ENCODE peak calls at places on chromosomes 1 and 21, in six cellular contexts. One of them, this sample, is unnamed.

GRCh38 chr1:228063251-228064191 is 19.0 kb upstream of the ARF1 start:
- DNase-seq in mesenchymal stem cell: no peak
- DNase-seq in IMR-90: no peak
- DNase-seq in neuronal stem cell: no peak
- DNase-seq in trophoblast cell: no peak
- DNase-seq in H1: no peak
- DNase-seq in this sample: no peak

GRCh38 chr1:213676741-213677140 is 311.0 kb upstream of the PROX1 start:
- DNase-seq in mesenchymal stem cell: no peak
- DNase-seq in IMR-90: no peak
- DNase-seq in neuronal stem cell: no peak
- DNase-seq in trophoblast cell: no peak
- DNase-seq in H1: no peak
- DNase-seq in this sample: no peak

GRCh38 chr1:157862114-157863070 is 20.8 kb upstream of the CD5L start:
- DNase-seq in mesenchymal stem cell: no peak
- DNase-seq in IMR-90: no peak
- DNase-seq in neuronal stem cell: no peak
- DNase-seq in trophoblast cell: no peak
- DNase-seq in H1: no peak
- DNase-seq in this sample: no peak

GRCh38 chr21:35020446-35020845 is 28.7 kb downstream of the RUNX1 start:
- DNase-seq in mesenchymal stem cell: no peak
- DNase-seq in IMR-90: no peak
- DNase-seq in neuronal stem cell: no peak
- DNase-seq in trophoblast cell: no peak
- DNase-seq in H1: no peak
- DNase-seq in this sample: no peak

GRCh38 chr1:11984121-11984520 is 3.9 kb downstream of the MFN2 start:
- DNase-seq in mesenchymal stem cell: no peak
- DNase-seq in IMR-90: no peak
- DNase-seq in neuronal stem cell: no peak
- DNase-seq in trophoblast cell: no peak
- DNase-seq in H1: no peak
- DNase-seq in this sample: no peak

GRCh38 chr1:1920608-1921458 is 1.8 kb upstream of the TMEM52 start:
- DNase-seq in mesenchymal stem cell: no peak
- DNase-seq in IMR-90: no peak
- DNase-seq in neuronal stem cell: no peak
- DNase-seq in trophoblast cell: no peak
- DNase-seq in H1: no peak
- DNase-seq in this sample: peak; percentile 31

GRCh38 chr1:162930532-162931438 is 69.8 kb upstream of the CCDC190 start:
- DNase-seq in mesenchymal stem cell: no peak
- DNase-seq in IMR-90: no peak
- DNase-seq in neuronal stem cell: no peak
- DNase-seq in trophoblast cell: no peak
- DNase-seq in H1: no peak
- DNase-seq in this sample: no peak

GRCh38 chr1:64769482-64769881 is 24.6 kb downstream of the RAVER2 start:
- DNase-seq in mesenchymal stem cell: no peak
- DNase-seq in IMR-90: no peak
- DNase-seq in neuronal stem cell: no peak
- DNase-seq in trophoblast cell: no peak
- DNase-seq in H1: no peak
- DNase-seq in this sample: no peak

GRCh38 chr21:45417256-45417950 is 12.4 kb downstream of the COL18A1 start:
- DNase-seq in mesenchymal stem cell: no peak
- DNase-seq in IMR-90: no peak
- DNase-seq in neuronal stem cell: no peak
- DNase-seq in trophoblast cell: no peak
- DNase-seq in H1: no peak
- DNase-seq in this sample: no peak

GRCh38 chr1:3668585-3669300 is 16.4 kb downstream of the TP73 start:
- DNase-seq in mesenchymal stem cell: no peak
- DNase-seq in IMR-90: no peak
- DNase-seq in neuronal stem cell: no peak
- DNase-seq in trophoblast cell: peak; percentile 96
- DNase-seq in H1: no peak
- DNase-seq in this sample: peak; percentile 90

GRCh38 chr1:19000065-19000464 is 43.6 kb upstream of the IFFO2 start:
- DNase-seq in mesenchymal stem cell: no peak
- DNase-seq in IMR-90: no peak
- DNase-seq in neuronal stem cell: no peak
- DNase-seq in trophoblast cell: no peak
- DNase-seq in H1: no peak
- DNase-seq in this sample: no peak

GRCh38 chr1:108125312-108126138 is 74.6 kb downstream of the SLC25A24 start:
- DNase-seq in mesenchymal stem cell: peak; percentile 78
- DNase-seq in IMR-90: peak; percentile 77
- DNase-seq in neuronal stem cell: peak; percentile 78
- DNase-seq in trophoblast cell: peak; percentile 52
- DNase-seq in H1: peak; percentile 62
- DNase-seq in this sample: peak; percentile 77

GRCh38 chr21:16536661-16537359 is 807.0 kb downstream of the USP25 start:
- DNase-seq in mesenchymal stem cell: no peak
- DNase-seq in IMR-90: peak; percentile 6
- DNase-seq in neuronal stem cell: no peak
- DNase-seq in trophoblast cell: no peak
- DNase-seq in H1: no peak
- DNase-seq in this sample: no peak

GRCh38 chr1:75174031-75174760 is 40.0 kb downstream of the LHX8 start:
- DNase-seq in mesenchymal stem cell: no peak
- DNase-seq in IMR-90: no peak
- DNase-seq in neuronal stem cell: no peak
- DNase-seq in trophoblast cell: no peak
- DNase-seq in H1: no peak
- DNase-seq in this sample: no peak

GRCh38 chr1:235857756-235858155 is 8.9 kb downstream of the LYST start:
- DNase-seq in mesenchymal stem cell: no peak
- DNase-seq in IMR-90: no peak
- DNase-seq in neuronal stem cell: no peak
- DNase-seq in trophoblast cell: no peak
- DNase-seq in H1: no peak
- DNase-seq in this sample: no peak

DNA sequence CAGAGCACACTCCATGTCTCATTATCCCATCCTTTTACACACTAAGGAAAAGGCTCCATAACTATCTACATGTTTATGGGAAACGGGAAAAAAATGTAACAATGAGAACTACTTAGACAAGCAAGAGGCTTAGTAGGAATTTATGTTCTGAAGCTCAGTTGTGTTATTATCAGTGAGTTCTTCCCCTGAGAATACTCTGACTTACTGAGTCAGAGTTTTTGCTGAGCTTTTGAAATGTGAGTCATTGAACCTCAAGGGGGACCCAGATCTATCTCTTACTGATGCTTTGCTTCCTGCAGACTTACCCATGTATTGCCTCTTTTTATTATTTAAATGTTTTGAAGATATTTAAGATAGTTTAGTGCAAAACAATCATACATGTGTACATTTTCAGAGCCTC is 20.1 kb downstream of the CFHR5 start:
- DNase-seq in mesenchymal stem cell: peak; percentile 51
- DNase-seq in IMR-90: peak; percentile 56
- DNase-seq in neuronal stem cell: no peak
- DNase-seq in trophoblast cell: no peak
- DNase-seq in H1: no peak
- DNase-seq in this sample: no peak
- H4K91ac ChIP-seq in mesenchymal stem cell: no peak overlapping the region
- H4K91ac ChIP-seq in IMR-90: no peak overlapping the region
- H4K91ac ChIP-seq in neuronal stem cell: no peak overlapping the region
- H4K91ac ChIP-seq in trophoblast cell: no peak overlapping the region
- H4K91ac ChIP-seq in H1: no peak overlapping the region
- H4K91ac ChIP-seq in this sample: no peak overlapping the region

DNA sequence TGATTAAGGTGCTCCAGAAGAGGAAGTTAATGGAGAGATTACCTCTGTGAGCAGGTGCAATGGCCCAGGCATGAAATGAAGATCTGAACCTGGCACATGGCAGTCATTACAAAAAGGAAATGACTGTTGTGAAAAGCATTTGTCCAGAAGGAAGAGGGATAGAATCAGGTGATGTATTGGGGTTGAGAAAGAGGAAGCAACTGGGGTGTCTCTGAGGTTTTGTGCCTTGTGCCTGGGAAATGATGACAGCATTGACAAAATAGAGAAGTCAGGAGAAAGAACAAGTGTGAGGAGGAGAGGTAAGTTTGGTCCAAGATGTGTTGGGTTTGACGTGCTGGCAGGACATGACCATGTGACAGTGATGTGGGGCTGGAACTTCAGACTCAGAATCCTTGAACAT is 5.6 kb downstream of the CRCT1 start:
- DNase-seq in mesenchymal stem cell: no peak
- DNase-seq in IMR-90: no peak
- DNase-seq in neuronal stem cell: no peak
- DNase-seq in trophoblast cell: no peak
- DNase-seq in H1: no peak
- DNase-seq in this sample: no peak
- H4K91ac ChIP-seq in mesenchymal stem cell: no peak overlapping the region
- H4K91ac ChIP-seq in IMR-90: no peak overlapping the region
- H4K91ac ChIP-seq in neuronal stem cell: no peak overlapping the region
- H4K91ac ChIP-seq in trophoblast cell: no peak overlapping the region
- H4K91ac ChIP-seq in H1: no peak overlapping the region
- H4K91ac ChIP-seq in this sample: no peak overlapping the region

GRCh38 chr1:89972024-89972423 is 22.9 kb upstream of the ZNF326 start:
- DNase-seq in mesenchymal stem cell: no peak
- DNase-seq in IMR-90: no peak
- DNase-seq in neuronal stem cell: no peak
- DNase-seq in trophoblast cell: no peak
- DNase-seq in H1: no peak
- DNase-seq in this sample: no peak
- H4K91ac ChIP-seq in mesenchymal stem cell: no peak overlapping the region
- H4K91ac ChIP-seq in IMR-90: peak overlapping the region; percentile 39
- H4K91ac ChIP-seq in neuronal stem cell: no peak overlapping the region
- H4K91ac ChIP-seq in trophoblast cell: peak overlapping the region; percentile 84
- H4K91ac ChIP-seq in H1: no peak overlapping the region
- H4K91ac ChIP-seq in this sample: no peak overlapping the region

DNA sequence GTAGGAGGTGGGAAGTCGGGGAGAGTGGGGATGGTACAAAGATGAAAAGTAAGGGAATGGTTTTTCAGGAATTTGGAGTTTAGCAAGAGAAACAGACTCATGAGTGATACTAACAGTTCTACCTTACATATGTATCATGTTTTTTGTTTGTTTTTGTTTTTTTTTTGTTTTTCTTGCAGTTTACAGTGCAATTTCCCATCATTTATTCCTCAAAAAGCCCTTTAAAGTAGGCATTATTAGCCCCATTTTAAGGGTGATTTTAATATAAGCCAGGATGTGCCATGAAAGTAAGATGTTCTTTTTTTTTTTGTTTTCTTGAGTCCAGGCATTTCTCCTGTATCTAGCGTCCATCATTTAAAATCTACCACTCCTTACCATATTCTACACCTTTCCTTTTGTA is 13.8 kb upstream of the TRIM45 start:
- DNase-seq in mesenchymal stem cell: no peak
- DNase-seq in IMR-90: no peak
- DNase-seq in neuronal stem cell: no peak
- DNase-seq in trophoblast cell: no peak
- DNase-seq in H1: no peak
- DNase-seq in this sample: no peak
- H4K91ac ChIP-seq in mesenchymal stem cell: no peak overlapping the region
- H4K91ac ChIP-seq in IMR-90: no peak overlapping the region
- H4K91ac ChIP-seq in neuronal stem cell: no peak overlapping the region
- H4K91ac ChIP-seq in trophoblast cell: no peak overlapping the region
- H4K91ac ChIP-seq in H1: no peak overlapping the region
- H4K91ac ChIP-seq in this sample: no peak overlapping the region

GRCh38 chr1:58779837-58780585 is 3.8 kb downstream of the JUN start:
- DNase-seq in mesenchymal stem cell: peak; percentile 99
- DNase-seq in IMR-90: peak; percentile 78
- DNase-seq in neuronal stem cell: no peak
- DNase-seq in trophoblast cell: peak; percentile 30
- DNase-seq in H1: no peak
- DNase-seq in this sample: peak; percentile 31
- H4K91ac ChIP-seq in mesenchymal stem cell: no peak overlapping the region
- H4K91ac ChIP-seq in IMR-90: no peak overlapping the region
- H4K91ac ChIP-seq in neuronal stem cell: no peak overlapping the region
- H4K91ac ChIP-seq in trophoblast cell: no peak overlapping the region
- H4K91ac ChIP-seq in H1: no peak overlapping the region
- H4K91ac ChIP-seq in this sample: no peak overlapping the region

DNA sequence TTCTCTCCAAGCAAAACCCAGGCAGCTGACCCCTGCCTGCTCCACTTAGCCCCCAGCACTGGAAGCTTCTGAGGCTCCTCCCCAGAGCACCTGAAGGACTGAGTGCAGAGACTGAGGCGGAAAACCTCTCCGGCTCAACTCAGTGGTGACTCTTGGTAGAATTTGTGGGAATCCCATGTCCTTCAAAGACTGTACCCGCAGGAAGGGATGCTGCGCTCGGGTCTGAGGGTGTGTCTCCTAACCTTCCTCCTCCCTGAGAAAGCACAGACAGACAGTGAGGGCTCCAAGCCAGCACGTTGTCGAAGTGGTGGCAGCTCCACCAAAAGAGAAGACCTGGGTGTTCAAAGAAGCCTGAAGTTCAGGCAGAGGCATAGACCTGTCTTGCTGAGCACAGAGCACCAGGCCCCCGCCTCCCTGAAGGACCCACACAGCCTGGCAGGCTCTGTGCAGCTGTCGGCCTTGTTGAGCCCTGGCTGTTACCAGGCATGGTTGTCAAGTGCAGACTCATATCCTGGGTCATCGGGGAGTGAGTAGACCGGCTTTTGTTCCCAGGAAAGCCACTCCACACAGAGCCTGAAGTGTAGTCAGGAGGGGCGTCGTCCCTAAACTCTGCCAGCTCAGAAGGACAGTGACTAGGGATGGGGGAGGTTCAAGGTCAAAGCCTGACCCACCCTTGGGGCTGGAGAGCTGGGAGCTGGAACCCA is 36.7 kb downstream of the CSMD2 start:
- DNase-seq in mesenchymal stem cell: no peak
- DNase-seq in IMR-90: no peak
- DNase-seq in neuronal stem cell: no peak
- DNase-seq in trophoblast cell: no peak
- DNase-seq in H1: no peak
- DNase-seq in this sample: no peak
- H4K91ac ChIP-seq in mesenchymal stem cell: no peak overlapping the region
- H4K91ac ChIP-seq in IMR-90: no peak overlapping the region
- H4K91ac ChIP-seq in neuronal stem cell: no peak overlapping the region
- H4K91ac ChIP-seq in trophoblast cell: no peak overlapping the region
- H4K91ac ChIP-seq in H1: no peak overlapping the region
- H4K91ac ChIP-seq in this sample: no peak overlapping the region

This sample was measured in H9.